ENCODE peak calls at places on chromosomes 13 and 19, in six cellular contexts. V is thyroid gland, W is NB4, J is tibial nerve, H is body of pancreas, P is IMR-90. X is an unnamed sample.

GRCh38 chr13:26759156-26759906 is 1.3 kb downstream of the GPR12 start:
- DNase-seq in V (no peak), W (no peak), J (no peak), H (no peak), P (no peak), X (no peak)

GRCh38 chr13:106052200-106052767 is 483.2 kb downstream of the EFNB2 start:
- DNase-seq in V (no peak), W (no peak), J (no peak), H (no peak), P (peak), X (no peak)

GRCh38 chr13:77919351-77920294 is 992 bp upstream of the EDNRB start:
- DNase-seq in V (peak), W (peak), J (peak), H (peak), P (peak), X (no peak)

GRCh38 chr19:8814176-8814575 is 17.9 kb downstream of the ZNF558 start:
- DNase-seq in V (no peak), W (no peak), J (no peak), H (no peak), P (no peak), X (no peak)

GRCh38 chr19:48861313-48861712 is 7.1 kb downstream of the PLEKHA4 start:
- DNase-seq in V (no peak), W (no peak), J (no peak), H (no peak), P (no peak), X (no peak)

GRCh38 chr19:55068803-55069136 is 5.8 kb upstream of the RDH13 start:
- DNase-seq in V (no peak), W (no peak), J (no peak), H (no peak), P (no peak), X (no peak)

GRCh38 chr13:96089749-96090239 is at the start of gene HS6ST3:
- DNase-seq in V (peak), W (peak), J (no peak), H (peak), P (no peak), X (no peak)

GRCh38 chr13:66405908-66406802 is 824.0 kb downstream of the PCDH9 start:
- DNase-seq in V (no peak), W (no peak), J (no peak), H (no peak), P (peak), X (no peak)

GRCh38 chr19:3950871-3951861 is 18.3 kb downstream of the NMRK2 start:
- DNase-seq in V (no peak), W (no peak), J (no peak), H (peak), P (no peak), X (no peak)

GRCh38 chr13:46735425-46735824 is 61.5 kb downstream of the ESD start:
- DNase-seq in V (no peak), W (no peak), J (no peak), H (no peak), P (no peak), X (no peak)

GRCh38 chr19:32718286-32718685 is 1.3 kb upstream of the TDRD12 start:
- DNase-seq in V (no peak), W (no peak), J (no peak), H (no peak), P (no peak), X (no peak)

GRCh38 chr19:43467730-43468129 is 2.3 kb upstream of the LYPD3 start:
- DNase-seq in V (no peak), W (peak), J (no peak), H (no peak), P (peak), X (peak)

GRCh38 chr19:29031216-29031615 is 181.7 kb downstream of the UQCRFS1 start:
- DNase-seq in V (no peak), W (no peak), J (no peak), H (no peak), P (no peak), X (no peak)

GRCh38 chr19:29676586-29676985 is 11.3 kb downstream of the PLEKHF1 start:
- DNase-seq in V (peak), W (no peak), J (no peak), H (no peak), P (no peak), X (no peak)

GRCh38 chr19:7982651-7983099 is 22.8 kb downstream of the ELAVL1 start:
- DNase-seq in V (no peak), W (no peak), J (no peak), H (no peak), P (no peak), X (no peak)

GRCh38 chr13:24680258-24680920 is at the start of gene ATP12A:
- DNase-seq in V (peak), W (no peak), J (no peak), H (peak), P (no peak), X (no peak)

GRCh38 chr19:49581007-49581508 is at the start of gene PRRG2:
- DNase-seq in V (peak), W (no peak), J (no peak), H (peak), P (no peak), X (no peak)

GRCh38 chr19:54393381-54393780 is 21.9 kb upstream of the TTYH1 start:
- DNase-seq in V (peak), W (no peak), J (no peak), H (no peak), P (no peak), X (no peak)

GRCh38 chr19:41925208-41926003 is 2.8 kb downstream of the ERFL start:
- DNase-seq in V (no peak), W (no peak), J (no peak), H (no peak), P (no peak), X (no peak)

GRCh38 chr19:46364359-46364758 is 17.5 kb downstream of the PPP5C start:
- DNase-seq in V (no peak), W (no peak), J (no peak), H (no peak), P (no peak), X (no peak)

GRCh38 chr19:54209058-54209747 is 8.5 kb downstream of the RPS9 start:
- DNase-seq in V (no peak), W (no peak), J (no peak), H (no peak), P (no peak), X (peak)

GRCh38 chr19:4277051-4277700 is 1.9 kb upstream of the SHD start:
- DNase-seq in V (no peak), W (no peak), J (no peak), H (no peak), P (no peak), X (no peak)

GRCh38 chr19:1064661-1065605 is 2.0 kb upstream of the ARHGAP45 start:
- DNase-seq in V (peak), W (peak), J (peak), H (peak), P (peak), X (peak)

GRCh38 chr13:57631607-57632275 is at the start of gene PCDH17:
- DNase-seq in V (peak), W (no peak), J (no peak), H (peak), P (no peak), X (no peak)

GRCh38 chr19:54517483-54517882 is 14.9 kb downstream of the LAIR2 start:
- DNase-seq in V (peak), W (peak), J (peak), H (peak), P (peak), X (peak)

GRCh38 chr13:47826481-47826880 is 174.6 kb downstream of the SUCLA2 start:
- DNase-seq in V (no peak), W (no peak), J (no peak), H (no peak), P (peak), X (no peak)

GRCh38 chr19:42051166-42052115 is 18.6 kb downstream of the GRIK5 start:
- DNase-seq in V (no peak), W (no peak), J (no peak), H (no peak), P (no peak), X (peak)

GRCh38 chr13:27542220-27542619 is 78.1 kb downstream of the LNX2 start:
- DNase-seq in V (no peak), W (no peak), J (no peak), H (no peak), P (no peak), X (no peak)

GRCh38 chr13:64529874-64530485 is 2700.2 kb downstream of the PCDH9 start:
- DNase-seq in V (peak), W (peak), J (no peak), H (no peak), P (no peak), X (no peak)

GRCh38 chr19:28425431-28425931 is 787.5 kb downstream of the UQCRFS1 start:
- DNase-seq in V (no peak), W (no peak), J (no peak), H (no peak), P (no peak), X (no peak)

GRCh38 chr19:5269926-5270325 is 70.7 kb downstream of the PTPRS start:
- DNase-seq in V (no peak), W (no peak), J (no peak), H (no peak), P (no peak), X (no peak)

GRCh38 chr19:43820098-43820860 is 6.8 kb upstream of the ZNF283 start:
- DNase-seq in V (peak), W (no peak), J (no peak), H (peak), P (peak), X (no peak)

GRCh38 chr19:14089412-14089661 is 1.2 kb downstream of the SAMD1 start:
- DNase-seq in V (no peak), W (peak), J (peak), H (no peak), P (no peak), X (no peak)

DNA sequence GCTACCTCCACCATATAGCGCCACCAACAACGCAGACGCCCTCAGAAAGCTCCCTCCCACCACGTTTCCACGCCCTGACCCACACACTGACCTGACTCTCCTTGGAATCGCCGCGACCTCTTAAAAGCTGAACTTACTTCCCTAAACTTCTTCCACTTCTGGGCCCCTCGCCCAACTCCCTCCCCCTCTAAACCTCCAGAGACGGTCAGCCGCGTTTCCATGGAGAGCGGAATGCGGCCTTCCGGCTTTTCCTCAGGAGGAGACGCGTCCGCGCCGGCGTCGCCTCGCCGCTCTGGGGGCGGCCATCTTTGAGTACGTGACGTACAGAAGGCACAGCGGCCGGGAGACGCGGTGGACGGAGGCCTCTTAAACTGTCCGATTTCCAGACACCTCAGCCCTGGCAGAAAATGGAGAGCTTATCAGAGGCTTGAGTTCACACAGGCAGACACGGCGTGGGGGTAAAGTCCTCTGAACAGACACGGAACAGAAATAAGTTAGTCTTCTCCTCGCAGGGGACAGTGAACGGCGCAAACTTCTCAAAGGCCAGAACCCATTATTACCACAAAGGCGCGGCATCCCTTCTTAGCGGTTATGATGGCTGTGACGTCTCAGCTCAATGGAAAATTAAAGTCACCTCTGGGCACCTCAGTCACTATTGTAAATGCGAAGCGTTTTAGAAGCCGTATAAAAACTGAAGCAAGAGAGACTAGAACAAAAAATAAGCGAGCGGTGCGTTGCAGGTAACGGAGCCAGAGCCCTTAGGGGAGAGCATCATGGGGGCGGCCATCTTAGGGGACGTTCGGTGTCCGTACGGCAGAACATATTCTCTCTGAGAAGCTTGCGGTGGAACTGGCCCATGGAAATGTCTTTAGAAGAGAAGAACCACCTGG is at the start of gene ZNF432:
- DNase-seq in V (peak), W (peak), J (peak), H (peak), P (peak), X (peak)
- TF ChIP-seq POLR2A in V (peak), W (no peak), J (peak), H (no peak), P (peak), X (peak)

GRCh38 chr19:58150328-58150921 is at the start of gene ZNF329:
- DNase-seq in V (peak), W (peak), J (peak), H (peak), P (peak), X (peak)
- TF ChIP-seq POLR2A in V (peak), W (peak), J (peak), H (no peak), P (peak), X (peak)

DNA sequence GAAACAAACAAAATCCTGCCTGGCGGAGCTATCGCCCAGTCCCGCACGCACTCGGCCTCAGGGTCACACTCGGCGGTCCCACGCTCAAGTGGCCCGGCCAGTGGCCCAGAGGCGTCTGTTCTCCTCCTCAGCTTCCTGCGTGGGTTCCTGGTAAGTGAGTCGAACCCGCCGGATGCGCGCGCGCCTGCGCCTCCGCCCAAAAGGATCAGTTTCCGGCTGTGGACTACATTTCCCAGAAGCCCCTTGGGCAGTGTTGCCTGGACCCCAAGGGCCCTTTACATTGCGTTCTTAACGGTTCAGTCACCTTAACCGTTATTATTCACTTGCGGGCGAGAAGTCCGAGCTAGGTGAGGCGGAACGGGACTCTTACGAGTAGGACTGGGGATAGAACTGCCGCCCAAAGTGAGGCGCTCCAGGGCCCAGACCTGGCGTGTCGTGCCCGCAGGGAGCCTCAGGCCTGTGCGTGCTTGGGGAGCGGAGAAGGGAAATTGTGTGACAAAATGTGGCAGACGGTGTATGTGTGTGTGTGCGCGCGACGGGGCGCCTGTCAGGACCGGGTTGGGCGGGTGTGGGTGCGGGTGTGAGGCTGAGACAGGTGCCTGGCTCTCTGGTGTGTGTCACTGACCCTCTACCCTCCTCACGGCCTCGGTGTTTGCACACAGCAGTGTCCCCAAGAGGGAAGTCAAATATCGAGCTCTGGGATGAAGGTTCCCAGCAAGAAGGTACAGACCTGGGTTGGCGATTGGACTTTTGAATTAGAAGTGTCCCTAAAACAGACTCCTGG is at the start of gene ZNF546:
- DNase-seq in V (peak), W (peak), J (peak), H (peak), P (peak), X (peak)
- TF ChIP-seq POLR2A in V (peak), W (peak), J (peak), H (peak), P (peak), X (peak)

GRCh38 chr19:17321655-17322489 is 12.5 kb downstream of the DDA1 start:
- DNase-seq in V (no peak), W (no peak), J (no peak), H (no peak), P (no peak), X (no peak)
- TF ChIP-seq POLR2A in V (no peak), W (no peak), J (no peak), H (no peak), P (no peak), X (no peak)

GRCh38 chr19:12092065-12092867 is 27.7 kb downstream of the ZNF844 start:
- DNase-seq in V (peak), W (peak), J (peak), H (peak), P (peak), X (peak)
- TF ChIP-seq POLR2A in V (peak), W (peak), J (peak), H (no peak), P (no peak), X (peak)

GRCh38 chr19:40443131-40443929 is 805 bp downstream of the SERTAD3 start:
- DNase-seq in V (peak), W (peak), J (peak), H (peak), P (peak), X (peak)
- TF ChIP-seq POLR2A in V (peak), W (no peak), J (peak), H (no peak), P (peak), X (peak)

X was measured in H54.